ENCODE peak calls at places on chromosome X, in six cellular contexts. O is stomach, I is A549, T is K562, G is tibial nerve, A is ovary. Y is an unnamed sample.

GRCh38 chrX:115460565-115460888 is 100.4 kb upstream of the PLS3 start:
- DNase-seq in A (no peak), O (no peak), I (no peak), T (no peak), G (no peak), Y (no peak)

GRCh38 chrX:134692990-134693389 is 34.7 kb upstream of the PLAC1 start:
- DNase-seq in I (no peak), A (no peak), G (no peak), T (no peak), O (no peak), Y (no peak)

GRCh38 chrX:39805022-39805421 is 292.7 kb downstream of the BCOR start:
- DNase-seq in O (no peak), T (no peak), A (no peak), I (no peak), G (no peak), Y (no peak)

GRCh38 chrX:115364625-115365024 is 75.1 kb downstream of the LUZP4 start:
- DNase-seq in T (no peak), O (no peak), G (no peak), I (no peak), A (no peak), Y (no peak)

GRCh38 chrX:56782791-56783449 is 53.9 kb downstream of the NBDY start:
- DNase-seq in O (no peak), T (no peak), G (no peak), A (no peak), I (no peak), Y (no peak)

GRCh38 chrX:149314031-149314430 is 191.1 kb downstream of the IDS start:
- DNase-seq in T (no peak), A (no peak), G (no peak), I (no peak), O (no peak), Y (no peak)

GRCh38 chrX:133250184-133251080 is 32.3 kb upstream of the TFDP3 start:
- DNase-seq in A (no peak), T (no peak), I (no peak), O (no peak), G (no peak), Y (no peak)

GRCh38 chrX:121308276-121308805 is 260.9 kb downstream of the GLUD2 start:
- DNase-seq in G (peak), I (peak), T (peak), A (peak), O (no peak), Y (peak)

GRCh38 chrX:106039920-106040319 is 1.4 kb upstream of the SERPINA7 start:
- DNase-seq in A (no peak), G (no peak), O (no peak), T (no peak), I (no peak), Y (no peak)

GRCh38 chrX:148530464-148531077 is 30.2 kb downstream of the AFF2 start:
- DNase-seq in G (peak), O (no peak), A (no peak), T (no peak), I (no peak), Y (no peak)

GRCh38 chrX:38172596-38172995 is 48.1 kb downstream of the SRPX start:
- DNase-seq in T (no peak), G (no peak), A (no peak), I (no peak), O (no peak), Y (no peak)

GRCh38 chrX:107823456-107823855 is 2.2 kb upstream of the MID2 start:
- DNase-seq in I (no peak), G (no peak), T (no peak), A (no peak), O (no peak), Y (no peak)

GRCh38 chrX:85084770-85085393 is 81.2 kb downstream of the APOOL start:
- DNase-seq in G (peak), A (no peak), T (peak), I (peak), O (no peak), Y (peak)

GRCh38 chrX:33434256-33435092 is 223.1 kb upstream of the DMD start:
- DNase-seq in I (no peak), G (peak), T (peak), O (peak), A (no peak), Y (no peak)

GRCh38 chrX:40097492-40098263 is at the start of gene BCOR:
- DNase-seq in G (peak), O (peak), T (peak), I (peak), A (peak), Y (no peak)

GRCh38 chrX:63934791-63935190 is 149.8 kb upstream of the ARHGEF9 start:
- DNase-seq in T (no peak), G (no peak), O (peak), I (no peak), A (no peak), Y (no peak)

GRCh38 chrX:110317079-110317819 is 636 bp downstream of the AMMECR1 start:
- DNase-seq in O (peak), T (peak), G (peak), I (peak), A (peak), Y (no peak)

GRCh38 chrX:108271397-108271787 is 166.8 kb downstream of the COL4A6 start:
- DNase-seq in T (no peak), O (no peak), G (no peak), I (no peak), A (no peak), Y (no peak)

GRCh38 chrX:72395252-72395651 is 89.5 kb upstream of the CITED1 start:
- DNase-seq in G (no peak), I (no peak), T (no peak), A (no peak), O (no peak), Y (no peak)

GRCh38 chrX:125826774-125827451 is 339.2 kb downstream of the DCAF12L2 start:
- DNase-seq in O (no peak), G (no peak), A (no peak), T (no peak), I (no peak), Y (no peak)

GRCh38 chrX:16869393-16870094 is 618 bp downstream of the RBBP7 start:
- DNase-seq in G (no peak), T (peak), O (peak), A (no peak), I (no peak), Y (no peak)

GRCh38 chrX:69493193-69493592 is 10.9 kb upstream of the NALF2 start:
- DNase-seq in A (no peak), O (peak), T (peak), I (peak), G (peak), Y (no peak)

GRCh38 chrX:156008915-156009314 is 11.4 kb downstream of the IL9R start:
- DNase-seq in A (no peak), O (no peak), G (no peak), T (no peak), I (no peak), Y (no peak)

GRCh38 chrX:77003956-77004355 is 443.2 kb upstream of the FGF16 start:
- DNase-seq in I (no peak), G (no peak), T (no peak), O (no peak), A (no peak), Y (no peak)

GRCh38 chrX:44915361-44915868 is 42.4 kb downstream of the KDM6A start:
- DNase-seq in G (no peak), A (no peak), T (peak), I (no peak), O (no peak), Y (no peak)

GRCh38 chrX:34063616-34064015 is 68.5 kb downstream of the FAM47A start:
- DNase-seq in A (no peak), T (no peak), I (no peak), O (no peak), G (no peak), Y (no peak)

GRCh38 chrX:123976671-123977316 is 15.3 kb downstream of the STAG2 start:
- DNase-seq in G (no peak), T (peak), A (no peak), O (no peak), I (peak), Y (no peak)

GRCh38 chrX:68018248-68019203 is 414.8 kb downstream of the OPHN1 start:
- DNase-seq in A (no peak), T (peak), O (no peak), G (no peak), I (no peak), Y (no peak)

GRCh38 chrX:120468479-120468824 is 644 bp downstream of the LAMP2 start:
- DNase-seq in I (no peak), O (no peak), T (no peak), G (no peak), A (no peak), Y (no peak)

GRCh38 chrX:55210931-55211677 is 9.0 kb upstream of the PAGE5 start:
- DNase-seq in G (no peak), A (no peak), T (no peak), I (no peak), O (no peak), Y (no peak)

GRCh38 chrX:439719-440118 is 53.0 kb upstream of the PPP2R3B start:
- DNase-seq in T (no peak), O (no peak), I (no peak), A (no peak), G (no peak), Y (no peak)

GRCh38 chrX:150411656-150412055 is 48.5 kb downstream of the MAMLD1 start:
- DNase-seq in O (no peak), T (no peak), A (no peak), G (no peak), I (no peak), Y (no peak)

GRCh38 chrX:143661286-143661685 is 25.4 kb upstream of the SLITRK4 start:
- DNase-seq in I (no peak), O (no peak), T (no peak), A (no peak), G (no peak), Y (no peak)

GRCh38 chrX:49877397-49878101 is 1.7 kb upstream of the USP27X start:
- DNase-seq in I (no peak), A (no peak), T (no peak), O (peak), G (no peak), Y (no peak)
- TF ChIP-seq EP300 in I (no peak), A (no peak), T (no peak), O (no peak), G (no peak), Y (no peak)

DNA sequence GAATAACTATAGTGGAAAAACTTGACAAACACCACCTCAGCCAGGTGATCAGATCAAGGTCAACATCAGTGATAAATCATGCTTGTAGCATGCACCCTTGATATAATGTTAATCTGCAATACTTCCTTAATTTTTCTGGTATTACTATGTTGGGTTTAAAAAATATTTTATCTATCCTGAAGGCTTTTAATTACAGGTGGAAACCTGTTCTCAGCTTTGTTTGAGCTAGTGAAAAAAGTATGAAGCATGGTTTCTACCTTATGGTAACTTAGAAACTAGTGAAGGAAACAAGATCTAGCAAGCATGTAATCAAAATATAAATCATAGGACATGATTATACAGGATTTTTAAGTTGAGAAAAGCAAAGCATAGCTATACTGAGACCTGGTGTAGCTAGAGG is 26.6 kb downstream of the MAOA start:
- DNase-seq in O (no peak), T (no peak), G (no peak), I (no peak), A (no peak), Y (no peak)
- TF ChIP-seq EP300 in O (no peak), T (no peak), G (no peak), I (no peak), A (no peak), Y (no peak)

GRCh38 chrX:10750581-10750980 is 130.2 kb upstream of the MID1 start:
- DNase-seq in G (no peak), T (no peak), A (no peak), O (no peak), I (no peak), Y (no peak)

GRCh38 chrX:10759400-10759799 is 139.0 kb upstream of the MID1 start:
- DNase-seq in O (no peak), I (no peak), A (no peak), T (no peak), G (no peak), Y (no peak)

GRCh38 chrX:10754445-10754844 is 134.1 kb upstream of the MID1 start:
- DNase-seq in I (no peak), O (no peak), T (no peak), G (no peak), A (no peak), Y (no peak)

GRCh38 chrX:10756365-10756915 is 136.1 kb upstream of the MID1 start:
- DNase-seq in O (no peak), G (no peak), T (no peak), A (peak), I (peak), Y (no peak)

GRCh38 chrX:10755477-10756334 is 135.3 kb upstream of the MID1 start:
- DNase-seq in A (no peak), I (peak), T (no peak), O (no peak), G (peak), Y (no peak)
- TF ChIP-seq EP300 in A (no peak), I (no peak), T (no peak), O (no peak), G (no peak), Y (no peak)

DNA sequence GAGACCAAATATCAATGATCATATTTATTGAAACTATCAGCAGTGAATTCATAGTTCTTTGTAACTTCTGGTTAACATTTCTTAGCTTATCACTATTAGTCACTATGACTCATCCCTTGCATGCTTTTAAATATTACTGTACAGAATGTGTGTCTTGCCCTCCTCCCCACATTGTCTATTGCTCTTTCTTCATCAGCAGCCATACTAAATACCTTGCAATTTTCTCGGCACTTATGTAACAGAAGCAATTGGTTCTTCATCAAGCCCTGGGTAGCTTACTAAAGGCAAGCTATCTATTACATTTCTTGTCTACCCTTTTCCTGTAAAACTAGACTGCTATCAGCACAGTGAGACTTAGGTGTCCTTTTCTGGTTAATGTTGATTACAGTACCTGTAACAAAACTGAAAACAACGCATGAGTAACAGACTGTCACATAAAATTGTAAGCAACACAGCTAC is 8.2 kb downstream of the KLHL4 start:
- DNase-seq in T (peak), G (no peak), A (no peak), I (peak), O (no peak), Y (no peak)
- TF ChIP-seq EP300 in T (no peak), G (no peak), A (no peak), I (no peak), O (no peak), Y (no peak)

DNA sequence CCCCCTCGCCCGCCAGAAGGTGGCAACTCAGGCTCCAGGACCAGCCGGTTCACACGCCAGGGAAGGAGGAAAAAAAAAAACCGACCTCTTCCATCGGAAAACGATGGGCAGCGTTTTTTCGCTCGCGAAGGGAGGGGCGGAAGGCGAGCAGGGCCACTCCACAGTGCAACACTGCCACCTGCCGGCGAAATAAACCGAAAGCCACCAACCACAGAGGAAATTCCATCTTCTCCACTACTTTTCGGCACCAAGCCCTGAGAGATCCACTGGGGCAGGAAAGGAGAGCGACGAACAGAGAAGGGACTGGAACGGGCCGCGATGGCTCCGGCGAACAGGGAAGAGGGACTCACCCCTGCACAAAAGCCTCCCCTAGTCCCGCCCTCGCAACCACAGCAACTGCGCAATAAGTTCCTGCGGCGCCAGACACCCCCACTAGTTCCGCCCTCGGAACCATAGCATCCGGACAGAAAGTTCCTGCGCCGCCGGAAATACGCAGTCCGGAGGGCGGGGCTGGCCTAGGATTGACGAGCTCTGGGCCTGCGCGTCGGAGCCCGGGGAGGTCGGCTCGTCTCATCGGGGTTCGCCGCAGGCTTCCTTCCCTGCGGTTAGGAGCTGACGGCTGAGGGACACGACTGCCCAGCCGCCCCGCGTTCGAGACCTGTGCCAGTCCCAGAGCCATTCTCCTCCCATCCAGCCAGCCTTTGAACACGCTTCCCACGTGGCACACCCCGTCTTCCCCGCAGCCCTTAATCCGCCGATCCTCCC is 23.4 kb downstream of the FAM156A start:
- DNase-seq in A (peak), G (peak), I (peak), T (peak), O (peak), Y (peak)
- TF ChIP-seq EP300 in A (no peak), G (peak), I (no peak), T (no peak), O (peak), Y (no peak)

DNA sequence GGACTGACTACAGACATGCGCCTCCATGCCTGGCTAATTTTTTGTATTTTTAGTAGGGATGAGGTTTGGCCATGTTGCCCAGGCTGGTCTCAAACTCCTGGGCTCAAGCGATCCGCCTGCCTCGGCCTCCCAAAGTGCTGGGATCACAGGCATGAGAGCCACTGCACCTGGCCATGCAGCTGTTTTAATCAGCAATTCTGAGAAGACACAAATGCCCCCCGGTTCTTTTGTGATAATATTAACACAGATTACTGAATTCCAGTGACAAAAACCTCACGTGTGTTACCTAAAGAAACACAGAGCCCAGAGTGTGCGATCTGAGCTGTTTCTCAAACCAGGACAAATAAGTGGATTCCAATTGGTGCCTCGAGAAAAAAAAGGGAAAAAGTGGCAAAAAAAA is 17.4 kb downstream of the DHRSX start:
- DNase-seq in I (no peak), A (no peak), T (no peak), O (no peak), G (no peak), Y (no peak)
- TF ChIP-seq EP300 in I (no peak), A (no peak), T (no peak), O (no peak), G (no peak), Y (no peak)

GRCh38 chrX:15336023-15336413 is 695 bp upstream of the PIGA start:
- DNase-seq in O (no peak), A (no peak), G (peak), T (peak), I (peak), Y (no peak)
- TF ChIP-seq EP300 in O (no peak), A (no peak), G (no peak), T (no peak), I (no peak), Y (no peak)